ENCODE peak calls at places on chromosomes 1 and 21, in nine cellular contexts. S is neuronal stem cell, O is AG09309, H is uterus, E is choroid plexus epithelial cell, F is skeletal muscle cell, D is tibial artery, K is endothelial cell of umbilical vein, N is fibroblast of the aortic adventitia. Z is an unnamed sample.

GRCh38 chr1:75765697-75766355 is 20.2 kb upstream of the RABGGTB start:
- DNase-seq in F (peak), N (peak), S (no peak), K (peak), E (peak), H (no peak), D (no peak), O (peak), Z (peak)

GRCh38 chr1:212205843-212206242 is 79.4 kb upstream of the PPP2R5A start:
- DNase-seq in O (no peak), N (peak), D (no peak), F (no peak), S (no peak), K (no peak), E (no peak), H (no peak), Z (peak)

GRCh38 chr1:51941528-51941927 is 49.0 kb downstream of the RAB3B start:
- DNase-seq in S (no peak), D (no peak), N (no peak), H (no peak), E (peak), O (no peak), F (no peak), K (no peak), Z (peak)

GRCh38 chr1:71668059-71668458 is 587.2 kb upstream of the ZRANB2 start:
- DNase-seq in H (no peak), K (no peak), E (no peak), O (no peak), D (no peak), F (no peak), N (no peak), S (no peak), Z (no peak)

GRCh38 chr1:67137307-67137753 is 2.6 kb upstream of the C1orf141 start:
- DNase-seq in E (no peak), S (no peak), F (no peak), K (no peak), N (no peak), O (no peak), H (no peak), D (no peak), Z (no peak)

GRCh38 chr1:61265665-61266064 is 183.3 kb downstream of the NFIA start:
- DNase-seq in E (no peak), K (no peak), O (no peak), S (no peak), N (no peak), D (no peak), F (no peak), H (no peak), Z (no peak)

GRCh38 chr1:204384636-204385354 is 25.1 kb upstream of the PLEKHA6 start:
- DNase-seq in O (peak), S (no peak), F (no peak), N (peak), E (no peak), D (peak), K (peak), H (no peak), Z (peak)

GRCh38 chr1:24047101-24047459 is 64.9 kb downstream of the MYOM3 start:
- DNase-seq in N (peak), D (peak), H (peak), O (no peak), K (no peak), S (no peak), E (no peak), F (no peak), Z (peak)

GRCh38 chr1:47569681-47570470 is 132.0 kb downstream of the FOXD2 start:
- DNase-seq in H (peak), F (peak), D (peak), E (peak), N (peak), O (peak), S (no peak), K (peak), Z (peak)

GRCh38 chr1:119220980-119221379 is 80.5 kb upstream of the WARS2 start:
- DNase-seq in S (no peak), D (no peak), H (no peak), F (peak), N (peak), E (peak), O (peak), K (no peak), Z (peak)

GRCh38 chr1:89941110-89941770 is 53.7 kb upstream of the ZNF326 start:
- DNase-seq in N (no peak), K (no peak), E (no peak), S (no peak), O (no peak), H (no peak), D (no peak), F (no peak), Z (no peak)

GRCh38 chr1:230158422-230159291 is 91.6 kb downstream of the GALNT2 start:
- DNase-seq in N (no peak), O (no peak), K (no peak), E (peak), F (no peak), S (no peak), D (no peak), H (no peak), Z (no peak)

GRCh38 chr1:21622466-21623315 is 46.5 kb downstream of the RAP1GAP start:
- DNase-seq in O (no peak), H (no peak), E (no peak), S (peak), F (no peak), D (no peak), N (no peak), K (no peak), Z (no peak)

GRCh38 chr1:21623411-21623961 is 45.7 kb downstream of the RAP1GAP start:
- DNase-seq in H (no peak), K (no peak), O (no peak), F (no peak), S (no peak), E (no peak), N (no peak), D (no peak), Z (no peak)

GRCh38 chr1:21621051-21621450 is 48.1 kb downstream of the RAP1GAP start:
- DNase-seq in H (no peak), S (no peak), E (no peak), F (no peak), K (no peak), O (no peak), D (no peak), N (no peak), Z (no peak)

GRCh38 chr1:21620461-21620860 is 48.7 kb downstream of the RAP1GAP start:
- DNase-seq in O (no peak), N (peak), D (no peak), F (no peak), E (no peak), K (no peak), S (no peak), H (no peak), Z (no peak)

DNA sequence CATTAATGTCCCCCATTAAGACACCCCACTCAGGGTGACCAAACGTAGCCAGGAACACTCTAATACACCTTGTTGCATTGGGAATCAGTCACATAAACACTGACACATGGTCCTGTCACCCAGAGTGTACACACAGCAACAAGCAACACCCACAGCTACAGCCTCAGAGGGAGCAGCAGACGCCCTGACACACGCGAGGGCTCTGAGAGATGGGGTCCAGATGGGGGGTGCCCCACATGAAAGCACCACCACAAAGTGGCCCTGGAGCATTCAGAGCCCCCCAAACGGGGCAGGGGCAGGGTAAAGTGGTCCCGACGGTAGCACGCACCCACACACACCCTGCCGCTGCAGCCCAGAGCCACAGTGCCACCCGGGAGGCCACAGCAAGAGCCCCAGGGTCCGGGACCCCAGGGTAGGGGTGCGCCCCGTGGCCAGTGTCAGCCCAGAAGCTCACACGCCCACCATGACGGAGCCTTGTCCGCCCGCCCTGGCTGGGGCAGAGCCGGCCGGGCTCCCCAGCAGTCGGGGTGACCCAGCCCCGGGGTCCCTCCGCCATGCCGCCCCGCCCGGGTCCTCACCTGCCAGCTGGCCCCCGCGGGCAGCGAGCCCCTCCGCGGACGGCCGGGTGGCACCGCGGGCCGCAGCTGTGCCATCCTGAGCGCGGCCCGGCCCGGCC is 47.3 kb downstream of the RAP1GAP start:
- DNase-seq in E (no peak), K (no peak), O (no peak), D (no peak), N (no peak), F (no peak), S (no peak), H (no peak), Z (no peak)
- H3K4me3 ChIP-seq in E (no peak), K (no peak), O (no peak), D (no peak), N (no peak), F (peak), S (no peak), H (no peak), Z (no peak)

DNA sequence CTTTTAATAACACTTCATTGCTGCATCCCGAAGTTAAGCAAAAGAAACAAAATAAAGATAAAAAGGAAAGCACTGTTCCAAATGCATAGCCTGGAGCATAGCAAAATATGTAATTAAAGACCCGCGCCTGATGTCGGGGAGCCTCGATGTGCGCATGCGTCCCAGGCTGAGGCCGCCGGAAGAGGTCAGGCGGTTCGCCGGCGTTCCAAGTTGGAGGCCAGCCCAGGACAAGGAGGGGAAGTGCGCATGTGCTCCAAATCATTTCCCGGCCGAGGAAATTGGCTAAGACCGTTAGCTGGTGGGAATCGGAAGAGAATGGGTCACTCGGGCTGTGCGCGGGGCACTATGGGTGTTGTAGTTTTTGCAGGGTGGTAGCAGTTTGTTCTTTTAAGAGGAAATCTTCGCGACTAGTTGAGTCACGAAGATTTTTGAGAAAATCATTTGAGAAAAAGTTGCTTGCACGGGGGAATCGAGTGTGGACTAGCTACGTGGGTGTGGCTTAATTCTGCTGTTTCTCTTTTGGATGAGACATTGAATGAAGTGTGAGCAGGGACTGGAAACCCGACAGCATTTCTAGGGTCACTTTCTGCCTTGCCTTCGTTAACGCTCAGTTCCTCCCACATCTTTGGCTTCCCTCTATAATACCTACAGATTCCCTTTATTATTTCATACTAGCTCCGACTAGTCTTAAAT is 31.0 kb upstream of the CD1D start:
- DNase-seq in D (peak), S (peak), F (peak), O (peak), E (peak), N (peak), H (peak), K (peak), Z (peak)
- H3K4me3 ChIP-seq in D (peak), S (peak), F (peak), O (peak), E (peak), N (peak), H (peak), K (no peak), Z (peak)

DNA sequence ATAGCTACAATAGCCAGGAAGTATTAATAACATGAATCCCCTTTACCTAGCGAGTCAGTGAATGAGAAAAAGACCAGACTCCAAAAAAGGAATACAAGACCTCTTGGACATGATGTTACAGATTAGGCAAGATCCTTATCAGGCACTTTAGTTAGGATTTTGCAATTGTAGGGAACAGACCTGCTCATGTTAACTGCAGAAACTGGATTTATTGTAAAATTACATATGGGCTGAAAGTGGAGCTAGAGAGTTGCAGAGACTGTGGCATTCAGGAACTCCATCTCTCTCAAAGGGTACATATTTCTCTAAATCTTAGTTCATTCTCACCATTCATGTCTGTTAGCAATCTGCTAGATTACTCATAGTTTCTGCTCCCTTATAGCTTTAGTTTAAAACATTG is 142.2 kb downstream of the PAPPA2 start:
- DNase-seq in F (no peak), H (no peak), N (peak), S (no peak), K (no peak), D (no peak), O (no peak), E (no peak), Z (peak)
- H3K4me3 ChIP-seq in F (no peak), H (no peak), N (no peak), S (no peak), K (no peak), D (no peak), O (no peak), E (no peak), Z (no peak)

DNA sequence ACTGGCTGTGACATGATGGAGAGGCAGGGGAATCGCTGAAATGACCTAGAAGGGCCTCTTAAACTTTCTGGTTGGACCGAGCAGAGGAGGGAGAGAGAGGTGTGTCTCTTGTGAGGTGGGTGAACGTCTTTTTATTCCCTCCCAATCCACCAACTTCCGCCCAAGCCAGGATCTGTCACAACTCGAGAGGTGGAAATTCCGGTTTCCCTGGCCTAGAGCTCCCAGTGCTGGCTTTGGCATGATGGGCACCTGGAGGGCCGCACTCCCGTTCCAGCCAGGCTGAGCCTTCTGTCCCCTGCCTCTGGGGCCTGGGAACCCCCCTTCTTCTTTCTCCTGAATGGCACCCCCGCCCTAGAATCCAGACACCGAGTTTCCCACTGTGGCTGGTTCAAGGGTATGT is at the start of gene SEMA4A:
- DNase-seq in H (no peak), O (no peak), D (no peak), K (no peak), E (no peak), F (no peak), S (no peak), N (no peak), Z (no peak)
- H3K4me3 ChIP-seq in H (no peak), O (no peak), D (no peak), K (no peak), E (no peak), F (no peak), S (no peak), N (no peak), Z (no peak)

GRCh38 chr21:37009740-37010341 is 3.3 kb downstream of the RIPPLY3 start:
- DNase-seq in K (peak), D (peak), O (peak), S (peak), H (peak), F (peak), E (peak), N (peak), Z (peak)
- H3K4me3 ChIP-seq in K (no peak), D (peak), O (peak), S (no peak), H (no peak), F (peak), E (peak), N (peak), Z (peak)

GRCh38 chr1:94962745-94963265 is 35.9 kb upstream of the CNN3 start:
- DNase-seq in O (no peak), E (peak), D (no peak), N (peak), K (peak), S (no peak), H (peak), F (no peak), Z (peak)
- H3K4me3 ChIP-seq in O (peak), E (peak), D (peak), N (peak), K (peak), S (no peak), H (peak), F (peak), Z (peak)

DNA sequence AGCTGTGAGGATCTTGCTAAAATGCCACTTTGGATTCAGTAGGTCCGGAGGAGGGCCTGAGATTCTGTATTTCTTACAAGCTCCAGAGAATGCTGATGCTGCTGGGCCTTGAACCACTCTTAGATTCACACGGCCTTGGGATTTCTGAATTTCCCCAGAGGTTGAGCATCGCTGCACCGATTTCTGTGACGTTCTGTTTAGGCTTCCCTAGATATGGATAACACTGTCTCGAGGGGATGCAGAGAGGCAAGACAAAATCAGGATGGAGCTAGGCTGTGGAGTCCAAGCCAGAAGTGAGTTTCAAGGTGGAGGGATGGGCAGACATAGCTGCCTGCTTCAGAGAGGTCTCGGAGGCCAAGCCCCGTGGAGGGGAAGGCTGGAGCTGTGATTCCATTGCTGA is 415.9 kb upstream of the PROX1 start:
- DNase-seq in S (no peak), E (no peak), D (no peak), K (no peak), O (no peak), F (no peak), N (no peak), H (no peak), Z (no peak)
- H3K4me3 ChIP-seq in S (no peak), E (no peak), D (no peak), K (no peak), O (no peak), F (no peak), N (no peak), H (no peak), Z (no peak)

DNA sequence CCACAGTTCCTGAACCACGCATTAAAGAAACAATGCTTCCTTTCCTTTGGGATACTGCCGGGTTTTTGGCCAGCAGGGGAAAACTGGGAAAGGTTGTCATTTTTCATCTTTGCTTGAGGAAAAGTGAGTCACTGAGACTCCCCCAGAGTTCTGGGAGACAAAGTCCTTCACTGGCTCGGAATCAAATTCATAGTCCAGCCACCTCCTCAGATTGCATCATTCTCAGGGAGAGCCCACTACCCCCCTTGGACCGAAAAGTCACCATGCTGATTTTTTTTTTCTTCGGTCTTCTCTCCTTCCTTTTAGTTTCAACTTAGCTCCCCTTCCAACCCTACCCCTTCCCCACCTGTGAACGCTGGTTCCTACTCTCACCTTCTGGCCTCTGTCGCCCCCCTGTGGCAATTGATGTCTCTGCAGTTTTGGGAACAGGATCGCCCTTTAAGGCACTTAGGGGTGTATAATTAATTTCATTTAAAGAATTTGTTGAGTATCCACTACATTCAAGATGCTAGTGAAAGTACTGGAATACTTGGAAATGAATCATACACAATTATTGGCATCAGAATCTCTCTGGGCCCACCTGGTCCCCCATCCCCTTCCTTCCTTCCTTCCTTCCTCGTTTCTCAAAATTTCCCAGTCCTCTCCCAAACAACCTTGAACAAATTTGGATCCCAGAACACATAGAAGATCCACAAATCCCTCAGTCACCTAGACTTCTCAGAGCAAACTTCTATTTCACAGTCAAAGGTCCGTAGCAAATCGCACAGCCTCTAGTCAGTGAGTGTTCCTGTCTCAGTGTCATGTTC is 6.9 kb downstream of the ACKR1 start:
- DNase-seq in H (peak), S (peak), O (no peak), N (peak), E (peak), D (no peak), K (peak), F (no peak), Z (peak)
- H3K4me3 ChIP-seq in H (no peak), S (no peak), O (no peak), N (no peak), E (no peak), D (no peak), K (no peak), F (no peak), Z (no peak)

GRCh38 chr1:82449671-82450070 is 648.9 kb downstream of the ADGRL2 start:
- DNase-seq in O (no peak), E (peak), H (no peak), N (peak), K (no peak), F (peak), D (no peak), S (no peak), Z (no peak)
- H3K4me3 ChIP-seq in O (no peak), E (no peak), H (no peak), N (no peak), K (no peak), F (no peak), D (no peak), S (no peak), Z (no peak)

GRCh38 chr1:207814469-207814868 is 62.6 kb downstream of the CD46 start:
- DNase-seq in S (no peak), H (no peak), D (peak), N (no peak), E (no peak), K (no peak), O (no peak), F (no peak), Z (no peak)
- H3K4me3 ChIP-seq in S (no peak), H (no peak), D (peak), N (no peak), E (no peak), K (no peak), O (no peak), F (no peak), Z (no peak)